ENCODE peak calls at places on chromosomes 7 and 10, in ten cellular contexts. S is NCI-H748 treated with DMSO at 0.1 percent for 48 hours; V is CD8-positive, alpha-beta T cell; P is left colon; M is NCI-H1105; O is sciatic nerve; X is HuH-7.5; Z is bronchial epithelial cell; T is epithelial cell of prostate; J is B cell. Y is an unnamed sample.

GRCh38 chr10:80324086-80324485 is 32.5 kb downstream of the DYDC1 start:
- DNase-seq in S (no peak), V (no peak), P (no peak), M (no peak), O (no peak), X (no peak), Z (peak), T (no peak), J (no peak), Y (no peak)

GRCh38 chr7:142956951-142957623 is 5.1 kb downstream of the KEL start:
- DNase-seq in S (no peak), V (no peak), P (no peak), M (no peak), O (no peak), X (no peak), Z (peak), T (peak), J (no peak), Y (no peak)

GRCh38 chr7:7970620-7971307 is 2.2 kb downstream of the GLCCI1 start:
- DNase-seq in S (peak), V (no peak), P (no peak), M (peak), O (no peak), X (peak), Z (peak), T (no peak), J (no peak), Y (no peak)

GRCh38 chr7:88942815-88943501 is 147.4 kb upstream of the TEX47 start:
- DNase-seq in S (no peak), V (no peak), P (no peak), M (no peak), O (no peak), X (no peak), Z (no peak), T (no peak), J (no peak), Y (no peak)

GRCh38 chr7:94452257-94452656 is 57.4 kb upstream of the CASD1 start:
- DNase-seq in S (peak), V (no peak), P (no peak), M (peak), O (no peak), X (no peak), Z (no peak), T (no peak), J (no peak), Y (peak)

GRCh38 chr7:112596981-112597380 is 116.2 kb downstream of the LSMEM1 start:
- DNase-seq in S (no peak), V (no peak), P (no peak), M (no peak), O (no peak), X (no peak), Z (no peak), T (no peak), J (no peak), Y (no peak)

GRCh38 chr7:43869898-43870240 is 552 bp upstream of the MRPS24 start:
- DNase-seq in S (no peak), V (no peak), P (peak), M (no peak), O (no peak), X (peak), Z (peak), T (peak), J (peak), Y (no peak)

GRCh38 chr7:151448261-151449252 is 8.6 kb upstream of the CRYGN start:
- DNase-seq in S (no peak), V (peak), P (no peak), M (no peak), O (peak), X (peak), Z (peak), T (no peak), J (peak), Y (no peak)

GRCh38 chr7:118158766-118159165 is 25.2 kb upstream of the LSM8 start:
- DNase-seq in S (no peak), V (no peak), P (no peak), M (no peak), O (no peak), X (no peak), Z (no peak), T (no peak), J (no peak), Y (no peak)

GRCh38 chr7:3194501-3195141 is 106.4 kb upstream of the SDK1 start:
- DNase-seq in S (no peak), V (no peak), P (no peak), M (no peak), O (no peak), X (no peak), Z (peak), T (no peak), J (no peak), Y (no peak)

GRCh38 chr7:16646427-16647081 is 573 bp downstream of the BZW2 start:
- DNase-seq in S (no peak), V (no peak), P (peak), M (no peak), O (no peak), X (no peak), Z (no peak), T (no peak), J (no peak), Y (peak)

GRCh38 chr10:86285136-86285790 is 81.3 kb downstream of the GRID1 start:
- DNase-seq in S (peak), V (no peak), P (no peak), M (no peak), O (no peak), X (no peak), Z (no peak), T (no peak), J (no peak), Y (peak)

GRCh38 chr10:14583252-14583651 is 191.4 kb downstream of the FAM107B start:
- DNase-seq in S (no peak), V (peak), P (peak), M (no peak), O (no peak), X (no peak), Z (no peak), T (no peak), J (peak), Y (no peak)

GRCh38 chr7:149013876-149014275 is 14.4 kb downstream of the PDIA4 start:
- DNase-seq in S (no peak), V (no peak), P (no peak), M (no peak), O (no peak), X (no peak), Z (no peak), T (no peak), J (no peak), Y (no peak)

GRCh38 chr10:88735661-88736060 is 24.2 kb upstream of the LIPN start:
- DNase-seq in S (no peak), V (no peak), P (no peak), M (no peak), O (no peak), X (no peak), Z (peak), T (no peak), J (no peak), Y (no peak)

GRCh38 chr10:3741688-3742461 is 43.1 kb downstream of the KLF6 start:
- DNase-seq in S (no peak), V (no peak), P (no peak), M (no peak), O (no peak), X (no peak), Z (no peak), T (no peak), J (no peak), Y (no peak)

GRCh38 chr7:106054133-106054532 is 58.0 kb downstream of the SYPL1 start:
- DNase-seq in S (no peak), V (no peak), P (no peak), M (no peak), O (peak), X (no peak), Z (no peak), T (no peak), J (no peak), Y (no peak)

GRCh38 chr7:155296006-155296787 is 1.5 kb upstream of the INSIG1 start:
- DNase-seq in S (no peak), V (no peak), P (no peak), M (no peak), O (no peak), X (no peak), Z (no peak), T (no peak), J (no peak), Y (no peak)

GRCh38 chr7:42186181-42186580 is 50.8 kb downstream of the GLI3 start:
- DNase-seq in S (no peak), V (no peak), P (no peak), M (no peak), O (no peak), X (peak), Z (peak), T (no peak), J (no peak), Y (no peak)

GRCh38 chr10:123421461-123421860 is 244.7 kb upstream of the GPR26 start:
- DNase-seq in S (no peak), V (no peak), P (no peak), M (no peak), O (no peak), X (no peak), Z (no peak), T (no peak), J (no peak), Y (no peak)

GRCh38 chr7:145360511-145361100 is 524.8 kb upstream of the TPK1 start:
- DNase-seq in S (no peak), V (no peak), P (no peak), M (no peak), O (no peak), X (no peak), Z (no peak), T (no peak), J (no peak), Y (no peak)

GRCh38 chr10:48509061-48509772 is 95.7 kb downstream of the ARHGAP22 start:
- DNase-seq in S (no peak), V (no peak), P (no peak), M (no peak), O (no peak), X (no peak), Z (no peak), T (no peak), J (no peak), Y (no peak)

GRCh38 chr7:102891693-102892261 is 21.0 kb upstream of the LRRC17 start:
- DNase-seq in S (no peak), V (no peak), P (no peak), M (no peak), O (no peak), X (no peak), Z (peak), T (no peak), J (no peak), Y (no peak)

GRCh38 chr7:100191775-100192174 is 14.1 kb downstream of the STAG3 start:
- DNase-seq in S (no peak), V (no peak), P (no peak), M (no peak), O (no peak), X (no peak), Z (peak), T (no peak), J (no peak), Y (no peak)

GRCh38 chr10:99920901-99921300 is 88.8 kb downstream of the DNMBP start:
- DNase-seq in S (no peak), V (no peak), P (no peak), M (no peak), O (no peak), X (no peak), Z (peak), T (peak), J (no peak), Y (no peak)

GRCh38 chr7:152025937-152026890 is 740 bp downstream of the GALNT11 start:
- DNase-seq in S (no peak), V (no peak), P (no peak), M (no peak), O (no peak), X (no peak), Z (peak), T (no peak), J (no peak), Y (no peak)

GRCh38 chr10:24574578-24575155 is 149.0 kb downstream of the ARHGAP21 start:
- DNase-seq in S (no peak), V (no peak), P (no peak), M (no peak), O (no peak), X (no peak), Z (no peak), T (no peak), J (no peak), Y (no peak)

GRCh38 chr7:108598153-108598552 is 28.5 kb downstream of the DNAJB9 start:
- DNase-seq in S (peak), V (no peak), P (no peak), M (no peak), O (no peak), X (no peak), Z (no peak), T (no peak), J (no peak), Y (peak)

GRCh38 chr7:79923953-79924352 is 210.7 kb upstream of the GNAI1 start:
- DNase-seq in S (no peak), V (no peak), P (no peak), M (no peak), O (no peak), X (no peak), Z (peak), T (no peak), J (no peak), Y (no peak)

Y was measured in NCI-H1417 treated with DMSO at 0.1 percent for 48 hours.